ENCODE peak calls at places on chromosomes 12 and 14, in seven cellular contexts. N, B, Q, U, W, S and K are unnamed samples.
A peak's percentile ranks its signal among the peaks of the same experiment; 100 is the strongest.

GRCh38 chr12:124675881-124676688 is 108.7 kb upstream of the NCOR2 start:
- DNase-seq in N (no peak), B (peak; percentile 57), Q (peak; percentile 63), U (no peak), W (no peak), S (no peak), K (peak; percentile 91)

GRCh38 chr12:26275313-26276257 is 80.2 kb downstream of the SSPN start:
- DNase-seq in N (no peak), B (peak; percentile 14), Q (peak; percentile 96), U (no peak), W (no peak), S (no peak), K (no peak)

GRCh38 chr14:82075566-82075965 is 541.9 kb upstream of the SEL1L start:
- DNase-seq in N (no peak), B (peak; percentile 7), Q (peak; percentile 44), U (peak; percentile 50), W (no peak), S (peak; percentile 17), K (peak; percentile 20)

GRCh38 chr12:58884916-58885315 is 35.4 kb downstream of the LRIG3 start:
- DNase-seq in N (no peak), B (no peak), Q (no peak), U (no peak), W (no peak), S (no peak), K (no peak)

GRCh38 chr12:125114365-125115141 is 49.3 kb downstream of the AACS start:
- DNase-seq in N (no peak), B (no peak), Q (no peak), U (no peak), W (no peak), S (peak; percentile 61), K (no peak)

GRCh38 chr14:67643671-67644070 is 24.0 kb downstream of the ARG2 start:
- DNase-seq in N (no peak), B (no peak), Q (no peak), U (no peak), W (no peak), S (no peak), K (no peak)

GRCh38 chr12:77741974-77742517 is 88.6 kb upstream of the NAV3 start:
- DNase-seq in N (no peak), B (no peak), Q (no peak), U (no peak), W (no peak), S (no peak), K (no peak)

GRCh38 chr12:113439606-113440030 is 17.4 kb downstream of the SDSL start:
- DNase-seq in N (no peak), B (peak; percentile 50), Q (peak; percentile 54), U (peak; percentile 68), W (no peak), S (no peak), K (peak; percentile 54)

GRCh38 chr12:117284160-117284559 is 77.3 kb downstream of the NOS1 start:
- DNase-seq in N (no peak), B (no peak), Q (no peak), U (no peak), W (no peak), S (no peak), K (no peak)

GRCh38 chr14:102605026-102605425 is 12.6 kb downstream of the RCOR1 start:
- DNase-seq in N (no peak), B (peak; percentile 49), Q (no peak), U (no peak), W (no peak), S (no peak), K (peak; percentile 62)

GRCh38 chr12:95473440-95473946 is 459 bp upstream of the METAP2 start:
- DNase-seq in N (peak; percentile 14), B (peak; percentile 38), Q (peak; percentile 64), U (peak; percentile 43), W (no peak), S (peak; percentile 55), K (peak; percentile 74)

GRCh38 chr12:111636209-111636928 is 37.3 kb upstream of the ATXN2 start:
- DNase-seq in N (peak; percentile 39), B (peak; percentile 79), Q (peak; percentile 25), U (peak; percentile 46), W (no peak), S (no peak), K (peak; percentile 74)

GRCh38 chr14:98890556-98891340 is 381.2 kb downstream of the BCL11B start:
- DNase-seq in N (no peak), B (no peak), Q (no peak), U (no peak), W (no peak), S (no peak), K (no peak)

GRCh38 chr12:46892034-46892705 is 66.4 kb upstream of the SLC38A4 start:
- DNase-seq in N (no peak), B (no peak), Q (no peak), U (no peak), W (no peak), S (no peak), K (peak; percentile 6)

GRCh38 chr14:24329736-24330135 is 5.1 kb downstream of the ADCY4 start:
- DNase-seq in N (no peak), B (no peak), Q (peak; percentile 53), U (no peak), W (no peak), S (no peak), K (peak; percentile 47)

GRCh38 chr12:92445253-92446081 is 257.3 kb upstream of the PLEKHG7 start:
- DNase-seq in N (no peak), B (no peak), Q (no peak), U (no peak), W (no peak), S (peak; percentile 96), K (no peak)

GRCh38 chr12:91884216-91884615 is 261.4 kb downstream of the BTG1 start:
- DNase-seq in N (no peak), B (no peak), Q (no peak), U (no peak), W (no peak), S (no peak), K (no peak)

GRCh38 chr14:21614245-21614644 is 20.5 kb downstream of the OR10G2 start:
- DNase-seq in N (no peak), B (no peak), Q (no peak), U (no peak), W (no peak), S (no peak), K (no peak)

GRCh38 chr14:21612324-21612723 is 22.4 kb downstream of the OR10G2 start:
- DNase-seq in N (no peak), B (no peak), Q (peak; percentile 3), U (no peak), W (no peak), S (peak; percentile 6), K (no peak)

DNA sequence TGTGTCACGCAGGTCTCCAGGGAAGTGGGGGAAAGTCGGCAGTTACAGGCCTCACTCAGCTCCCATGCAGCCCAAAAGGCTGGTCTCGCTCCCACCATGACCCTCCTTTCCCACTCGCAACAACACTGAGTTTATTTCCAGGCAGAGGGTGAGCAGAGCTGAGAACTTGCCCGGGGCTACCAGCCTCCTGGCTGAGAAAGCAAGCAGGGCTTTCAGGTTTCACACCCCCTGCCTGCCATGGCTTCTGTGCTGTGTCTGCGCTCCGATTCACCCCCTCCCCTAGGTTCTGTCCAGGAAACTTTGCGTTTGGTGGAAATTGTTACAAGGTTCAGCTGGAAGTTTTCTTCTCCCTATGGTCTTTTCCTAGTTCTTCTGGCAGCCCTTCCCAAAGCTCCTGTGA is 17.1 kb downstream of the OR10G2 start:
- DNase-seq in N (no peak), B (no peak), Q (no peak), U (no peak), W (no peak), S (no peak), K (no peak)
- H3K4me3 ChIP-seq in N (no peak overlapping the region), B (no peak overlapping the region), Q (no peak overlapping the region), U (no peak overlapping the region), W (no peak overlapping the region), S (no peak overlapping the region), K (no peak overlapping the region)

GRCh38 chr14:91414475-91415342 is 2.9 kb downstream of the CCDC88C start:
- DNase-seq in N (no peak), B (no peak), Q (no peak), U (no peak), W (no peak), S (no peak), K (no peak)

GRCh38 chr14:91409991-91410401 is 7.6 kb downstream of the CCDC88C start:
- DNase-seq in N (no peak), B (no peak), Q (no peak), U (no peak), W (no peak), S (peak; percentile 32), K (no peak)

GRCh38 chr14:91410781-91411536 is 6.7 kb downstream of the CCDC88C start:
- DNase-seq in N (no peak), B (no peak), Q (no peak), U (no peak), W (no peak), S (peak; percentile 71), K (no peak)

GRCh38 chr14:91413547-91414474 is 3.8 kb downstream of the CCDC88C start:
- DNase-seq in N (no peak), B (no peak), Q (no peak), U (peak; percentile 78), W (no peak), S (no peak), K (no peak)

GRCh38 chr14:91412939-91413338 is 4.7 kb downstream of the CCDC88C start:
- DNase-seq in N (no peak), B (no peak), Q (no peak), U (no peak), W (no peak), S (peak; percentile 55), K (no peak)
- H3K4me3 ChIP-seq in N (no peak overlapping the region), B (no peak overlapping the region), Q (peak overlapping the region; percentile 2), U (no peak overlapping the region), W (peak overlapping the region; percentile 75), S (peak overlapping the region; percentile 87), K (no peak overlapping the region)

DNA sequence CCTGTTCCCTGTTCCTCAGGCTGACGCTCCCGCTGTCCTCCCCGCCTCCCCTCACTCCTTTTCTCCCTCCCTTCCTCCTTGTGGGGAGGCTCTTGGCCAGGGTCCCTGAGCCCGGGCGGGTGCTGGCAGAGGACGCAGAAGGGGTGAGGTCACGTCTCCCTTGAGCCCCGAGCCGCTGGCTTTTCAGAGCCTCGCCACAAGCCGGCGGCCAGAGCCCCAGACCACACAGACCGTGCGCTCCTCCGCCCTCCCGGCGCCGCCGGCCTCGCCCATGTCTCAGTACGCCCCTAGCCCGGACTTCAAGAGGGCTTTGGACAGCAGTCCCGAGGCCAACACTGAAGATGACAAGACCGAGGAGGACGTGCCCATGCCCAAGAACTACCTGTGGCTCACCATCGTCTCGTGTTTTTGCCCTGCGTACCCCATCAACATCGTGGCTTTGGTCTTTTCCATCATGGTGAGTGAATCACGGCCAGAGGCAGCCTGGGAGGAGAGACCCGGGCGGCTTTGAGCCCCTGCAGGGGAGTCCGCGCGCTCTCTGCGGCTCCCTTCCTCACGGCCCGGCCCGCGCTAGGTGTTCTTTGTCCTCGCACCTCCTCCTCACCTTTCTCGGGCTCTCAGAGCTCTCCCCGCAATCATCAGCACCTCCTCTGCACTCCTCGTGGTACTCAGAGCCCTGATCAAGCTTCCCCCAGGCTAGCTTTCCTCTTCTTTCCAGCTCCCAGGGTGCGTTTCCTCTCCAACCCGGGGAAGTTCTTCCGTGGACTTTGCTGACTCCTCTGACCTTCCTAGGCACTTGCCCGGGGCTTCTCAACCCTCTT is at the start of gene TMEM233:
- DNase-seq in N (no peak), B (no peak), Q (no peak), U (no peak), W (no peak), S (no peak), K (no peak)
- H3K4me3 ChIP-seq in N (peak within 1 kb of the TSS; percentile 46), B (peak within 1 kb of the TSS; percentile 56), Q (no peak within 1 kb of the TSS), U (no peak within 1 kb of the TSS), W (no peak within 1 kb of the TSS), S (no peak within 1 kb of the TSS), K (no peak within 1 kb of the TSS)

DNA sequence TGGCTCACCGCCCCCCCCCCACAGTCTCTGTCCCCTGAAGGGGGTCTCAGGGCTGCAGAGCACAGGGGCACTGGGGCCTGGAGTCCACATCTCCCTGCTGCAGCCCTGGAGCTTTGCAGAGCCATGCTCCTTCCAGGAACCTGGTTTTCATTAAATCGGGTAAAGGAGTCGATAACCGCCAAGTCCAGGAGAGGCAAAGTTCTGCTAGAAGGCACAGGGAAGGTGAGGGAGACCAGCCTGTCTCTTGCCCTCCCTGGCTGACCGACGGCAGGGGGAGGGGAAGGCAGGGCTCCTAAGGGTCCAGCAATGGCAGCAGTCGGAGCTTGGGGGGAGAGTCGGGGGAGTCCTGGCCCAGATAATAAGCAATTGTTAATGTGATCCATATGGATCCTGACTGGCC is 3.1 kb downstream of the FIGNL2 start:
- DNase-seq in N (no peak), B (no peak), Q (no peak), U (no peak), W (no peak), S (no peak), K (no peak)
- H3K4me3 ChIP-seq in N (no peak overlapping the region), B (no peak overlapping the region), Q (no peak overlapping the region), U (no peak overlapping the region), W (no peak overlapping the region), S (no peak overlapping the region), K (no peak overlapping the region)